ENCODE peak calls at places on chromosomes 7 and 10, in four cellular contexts. One of them, this sample, is unnamed.

GRCh38 chr10:30751678-30752331 is 122.3 kb upstream of the LYZL2 start:
- DNase-seq in heart right ventricle: peak; percentile 76
- DNase-seq in A549: peak; percentile 71
- DNase-seq in HCT116: peak; percentile 10
- DNase-seq in this sample: peak; percentile 81

GRCh38 chr7:150370612-150371071 is 2.0 kb downstream of the REPIN1 start:
- DNase-seq in heart right ventricle: no peak
- DNase-seq in HCT116: no peak
- DNase-seq in A549: no peak
- DNase-seq in this sample: no peak

GRCh38 chr10:34152434-34152833 is 662.7 kb downstream of the PARD3 start:
- DNase-seq in A549: no peak
- DNase-seq in heart right ventricle: no peak
- DNase-seq in HCT116: no peak
- DNase-seq in this sample: no peak

GRCh38 chr7:77426521-77427051 is 10.4 kb upstream of the GSAP start:
- DNase-seq in A549: no peak
- DNase-seq in HCT116: no peak
- DNase-seq in heart right ventricle: no peak
- DNase-seq in this sample: no peak

GRCh38 chr7:66047426-66047825 is 28.2 kb upstream of the ASL start:
- DNase-seq in HCT116: peak; percentile 60
- DNase-seq in heart right ventricle: no peak
- DNase-seq in A549: peak; percentile 77
- DNase-seq in this sample: no peak

GRCh38 chr10:78806805-78807221 is 262.0 kb upstream of the ZMIZ1 start:
- DNase-seq in A549: no peak
- DNase-seq in heart right ventricle: no peak
- DNase-seq in HCT116: no peak
- DNase-seq in this sample: no peak

GRCh38 chr10:84360634-84361365 is 32.4 kb downstream of the CCSER2 start:
- DNase-seq in heart right ventricle: no peak
- DNase-seq in HCT116: no peak
- DNase-seq in A549: no peak
- DNase-seq in this sample: no peak

GRCh38 chr10:80437227-80437626 is 16.9 kb upstream of the TSPAN14 start:
- DNase-seq in A549: no peak
- DNase-seq in HCT116: no peak
- DNase-seq in heart right ventricle: no peak
- DNase-seq in this sample: no peak

GRCh38 chr7:156401617-156402016 is 239.0 kb upstream of the RNF32 start:
- DNase-seq in A549: no peak
- DNase-seq in HCT116: no peak
- DNase-seq in heart right ventricle: no peak
- DNase-seq in this sample: no peak

GRCh38 chr7:484365-485101 is 35.1 kb downstream of the PDGFA start:
- DNase-seq in HCT116: no peak
- DNase-seq in A549: no peak
- DNase-seq in heart right ventricle: no peak
- DNase-seq in this sample: peak; percentile 5

GRCh38 chr7:112873831-112874553 is 83.8 kb upstream of the TMEM168 start:
- DNase-seq in HCT116: no peak
- DNase-seq in A549: no peak
- DNase-seq in heart right ventricle: no peak
- DNase-seq in this sample: no peak

GRCh38 chr7:909358-910329 is 33.3 kb downstream of the GET4 start:
- DNase-seq in heart right ventricle: peak; percentile 62
- DNase-seq in A549: peak; percentile 42
- DNase-seq in HCT116: no peak
- DNase-seq in this sample: peak; percentile 72

GRCh38 chr7:115649429-115649828 is 381.1 kb downstream of the TFEC start:
- DNase-seq in HCT116: no peak
- DNase-seq in A549: no peak
- DNase-seq in heart right ventricle: no peak
- DNase-seq in this sample: no peak

GRCh38 chr7:106848851-106849442 is 16.1 kb upstream of the PIK3CG start:
- DNase-seq in heart right ventricle: no peak
- DNase-seq in A549: peak; percentile 21
- DNase-seq in HCT116: no peak
- DNase-seq in this sample: no peak

GRCh38 chr7:123901111-123901510 is 23.9 kb upstream of the SPAM1 start:
- DNase-seq in heart right ventricle: no peak
- DNase-seq in HCT116: no peak
- DNase-seq in A549: no peak
- DNase-seq in this sample: no peak

GRCh38 chr10:93716771-93717170 is 14.4 kb upstream of the FRA10AC1 start:
- DNase-seq in HCT116: no peak
- DNase-seq in heart right ventricle: no peak
- DNase-seq in A549: peak; percentile 11
- DNase-seq in this sample: no peak

GRCh38 chr10:6494934-6495592 is 85.0 kb downstream of the PRKCQ start:
- DNase-seq in A549: no peak
- DNase-seq in HCT116: no peak
- DNase-seq in heart right ventricle: no peak
- DNase-seq in this sample: no peak

GRCh38 chr10:89471110-89471814 is 56.9 kb downstream of the IFIT5 start:
- DNase-seq in heart right ventricle: no peak
- DNase-seq in A549: no peak
- DNase-seq in HCT116: no peak
- DNase-seq in this sample: no peak

GRCh38 chr7:144255471-144255897 is 9.1 kb downstream of the OR2A7 start:
- DNase-seq in HCT116: no peak
- DNase-seq in A549: no peak
- DNase-seq in heart right ventricle: no peak
- DNase-seq in this sample: no peak

GRCh38 chr10:34758447-34758996 is 56.6 kb downstream of the PARD3 start:
- DNase-seq in A549: peak; percentile 92
- DNase-seq in HCT116: peak; percentile 95
- DNase-seq in heart right ventricle: no peak
- DNase-seq in this sample: no peak

GRCh38 chr10:52668024-52668423 is 104.6 kb downstream of the MBL2 start:
- DNase-seq in HCT116: no peak
- DNase-seq in A549: no peak
- DNase-seq in heart right ventricle: no peak
- DNase-seq in this sample: no peak

GRCh38 chr7:15478401-15478800 is 83.4 kb downstream of the AGMO start:
- DNase-seq in A549: no peak
- DNase-seq in heart right ventricle: no peak
- DNase-seq in HCT116: no peak
- DNase-seq in this sample: no peak

GRCh38 chr7:69457912-69458491 is 140.3 kb upstream of the AUTS2 start:
- DNase-seq in A549: no peak
- DNase-seq in HCT116: no peak
- DNase-seq in heart right ventricle: peak; percentile 89
- DNase-seq in this sample: peak; percentile 63

GRCh38 chr10:130809761-130810515 is 501.6 kb downstream of the TCERG1L start:
- DNase-seq in HCT116: no peak
- DNase-seq in heart right ventricle: no peak
- DNase-seq in A549: no peak
- DNase-seq in this sample: no peak

GRCh38 chr10:114520453-114520852 is 116.2 kb upstream of the AFAP1L2 start:
- DNase-seq in heart right ventricle: no peak
- DNase-seq in A549: peak; percentile 90
- DNase-seq in HCT116: peak; percentile 73
- DNase-seq in this sample: no peak

GRCh38 chr10:68096913-68097509 is 12.3 kb upstream of the MYPN start:
- DNase-seq in heart right ventricle: peak; percentile 35
- DNase-seq in A549: peak; percentile 84
- DNase-seq in HCT116: peak; percentile 80
- DNase-seq in this sample: peak; percentile 66

GRCh38 chr10:96345250-96345649 is 13.6 kb downstream of the OPALIN start:
- DNase-seq in heart right ventricle: no peak
- DNase-seq in A549: no peak
- DNase-seq in HCT116: no peak
- DNase-seq in this sample: no peak

GRCh38 chr10:130615463-130615862 is 479.3 kb downstream of the GLRX3 start:
- DNase-seq in A549: no peak
- DNase-seq in HCT116: no peak
- DNase-seq in heart right ventricle: no peak
- DNase-seq in this sample: no peak

DNA sequence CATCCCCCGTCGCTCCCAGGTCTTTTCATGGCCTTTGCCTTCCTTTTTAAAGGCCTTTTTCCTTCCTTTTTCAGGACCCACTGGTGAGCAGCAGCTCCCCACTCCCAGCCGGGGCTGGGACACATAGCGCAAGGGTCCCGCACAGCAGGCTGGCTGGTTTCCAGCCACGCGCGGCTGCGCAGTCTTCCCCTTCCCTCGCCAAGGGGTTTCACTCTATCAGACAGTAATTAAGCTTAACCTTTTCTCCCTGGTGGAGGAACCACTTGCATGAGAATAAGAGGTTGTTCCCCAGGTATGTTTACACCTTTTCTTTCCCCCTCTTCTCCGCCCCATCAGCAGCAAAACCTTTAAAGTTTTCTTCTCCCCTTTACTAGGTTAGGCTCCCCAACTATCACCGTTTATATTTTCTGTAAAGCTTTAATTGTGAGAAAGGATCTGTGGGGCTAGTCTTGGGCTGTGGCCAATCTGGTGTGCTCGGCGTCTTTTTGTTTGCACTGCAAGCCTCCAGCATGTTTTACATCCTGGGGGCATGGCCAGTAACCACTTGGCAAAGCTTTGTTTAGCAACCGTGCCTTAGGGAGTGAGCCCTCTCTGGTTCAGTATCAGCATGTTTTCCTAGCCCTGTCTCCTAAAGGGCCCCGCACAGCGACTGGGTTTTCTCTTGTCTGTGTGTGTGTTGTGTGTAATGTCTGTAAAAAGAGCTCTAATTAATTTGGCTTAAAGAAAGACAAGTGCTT is 219.6 kb downstream of the PHF14 start:
- DNase-seq in A549: no peak
- DNase-seq in heart right ventricle: no peak
- DNase-seq in HCT116: no peak
- DNase-seq in this sample: no peak
- H3K4me3 ChIP-seq in A549: no peak overlapping the region
- H3K4me3 ChIP-seq in heart right ventricle: peak overlapping the region; percentile 43
- H3K4me3 ChIP-seq in HCT116: no peak overlapping the region
- H3K4me3 ChIP-seq in this sample: peak overlapping the region; percentile 56

DNA sequence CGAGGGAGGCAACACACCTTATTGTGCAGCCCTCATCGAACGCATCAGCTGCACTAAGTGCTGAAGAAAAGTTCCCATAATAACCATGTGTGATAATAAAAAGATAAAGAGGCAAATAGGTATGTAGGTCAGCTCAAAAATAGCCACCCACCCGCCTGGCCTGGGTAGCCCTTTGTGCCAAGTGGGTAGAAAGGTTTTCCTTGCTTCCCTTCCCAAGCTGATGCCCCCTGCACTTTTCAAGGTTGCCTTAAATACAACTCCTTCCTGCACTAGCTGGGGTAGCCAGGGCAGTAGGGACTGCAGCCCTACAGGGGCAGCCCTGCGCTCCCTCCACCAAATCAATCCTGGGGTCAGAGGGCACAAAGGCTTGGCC is 13.5 kb upstream of the DDIT4 start:
- DNase-seq in HCT116: no peak
- DNase-seq in A549: no peak
- DNase-seq in heart right ventricle: peak; percentile 56
- DNase-seq in this sample: no peak
- H3K4me1 ChIP-seq in HCT116: peaks cover 47% of the 10 kb centered on the region
- H3K4me1 ChIP-seq in A549: peaks cover 83% of the 10 kb centered on the region
- H3K4me1 ChIP-seq in heart right ventricle: peaks cover 68% of the 10 kb centered on the region
- H3K4me1 ChIP-seq in this sample: peaks cover 53% of the 10 kb centered on the region

GRCh38 chr10:103554488-103555320 is 61.2 kb downstream of the NEURL1 start:
- DNase-seq in HCT116: no peak
- DNase-seq in A549: peak; percentile 37
- DNase-seq in heart right ventricle: peak; percentile 33
- DNase-seq in this sample: peak; percentile 88

GRCh38 chr10:103555712-103556111 is 62.2 kb downstream of the NEURL1 start:
- DNase-seq in HCT116: no peak
- DNase-seq in heart right ventricle: no peak
- DNase-seq in A549: no peak
- DNase-seq in this sample: peak; percentile 47

GRCh38 chr10:103553743-103554487 is 60.4 kb downstream of the NEURL1 start:
- DNase-seq in A549: no peak
- DNase-seq in heart right ventricle: no peak
- DNase-seq in HCT116: no peak
- DNase-seq in this sample: no peak

GRCh38 chr10:103556383-103557007 is 63.0 kb downstream of the NEURL1 start:
- DNase-seq in heart right ventricle: no peak
- DNase-seq in A549: no peak
- DNase-seq in HCT116: no peak
- DNase-seq in this sample: no peak

DNA sequence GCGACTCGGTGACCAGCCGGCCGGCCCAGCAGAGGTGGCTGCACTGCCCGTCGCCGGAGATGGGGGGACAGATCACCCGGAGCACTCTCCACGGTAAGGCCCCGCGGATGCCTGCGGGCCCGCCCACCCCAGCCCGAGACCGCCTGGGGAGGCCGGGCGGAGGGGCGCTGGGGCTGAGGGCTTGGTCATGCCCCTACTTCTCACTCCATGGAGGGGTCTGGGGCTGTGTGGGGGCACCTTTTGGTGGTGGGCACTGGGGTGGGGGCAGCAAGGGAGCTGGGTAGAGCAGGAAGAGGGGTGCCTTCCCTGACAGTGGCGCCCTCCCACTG is 61.8 kb downstream of the NEURL1 start:
- DNase-seq in HCT116: no peak
- DNase-seq in heart right ventricle: no peak
- DNase-seq in A549: no peak
- DNase-seq in this sample: no peak
- H3K4me3 ChIP-seq in HCT116: peak overlapping the region; percentile 31
- H3K4me3 ChIP-seq in heart right ventricle: peak overlapping the region; percentile 55
- H3K4me3 ChIP-seq in A549: peak overlapping the region; percentile 55
- H3K4me3 ChIP-seq in this sample: peak overlapping the region; percentile 71

GRCh38 chr10:70578371-70578947 is 24.1 kb downstream of the PRF1 start:
- DNase-seq in HCT116: peak; percentile 100
- DNase-seq in A549: no peak
- DNase-seq in heart right ventricle: no peak
- DNase-seq in this sample: no peak

GRCh38 chr10:70575874-70576802 is 26.4 kb downstream of the PRF1 start:
- DNase-seq in HCT116: peak; percentile 84
- DNase-seq in heart right ventricle: peak; percentile 72
- DNase-seq in A549: peak; percentile 13
- DNase-seq in this sample: peak; percentile 25

GRCh38 chr10:70582793-70583700 is 19.5 kb downstream of the PRF1 start:
- DNase-seq in A549: no peak
- DNase-seq in HCT116: no peak
- DNase-seq in heart right ventricle: no peak
- DNase-seq in this sample: no peak

GRCh38 chr10:70576803-70577517 is 25.6 kb downstream of the PRF1 start:
- DNase-seq in A549: peak; percentile 11
- DNase-seq in HCT116: no peak
- DNase-seq in heart right ventricle: no peak
- DNase-seq in this sample: no peak

GRCh38 chr10:70579234-70580002 is 23.1 kb downstream of the PRF1 start:
- DNase-seq in HCT116: peak; percentile 48
- DNase-seq in A549: no peak
- DNase-seq in heart right ventricle: no peak
- DNase-seq in this sample: no peak
- H3K4me1 ChIP-seq in HCT116: peaks cover 67% of the 10 kb centered on the region
- H3K4me1 ChIP-seq in A549: peaks cover 4% of the 10 kb centered on the region
- H3K4me1 ChIP-seq in heart right ventricle: peaks cover 28% of the 10 kb centered on the region
- H3K4me1 ChIP-seq in this sample: no peaks in the 10 kb centered on the region

This sample was measured in psoas muscle.